ENCODE peak calls at places on chromosomes 2 and 18, in ten cellular contexts. Z is A549, C is OCI-LY7, S is ovary, F is Panc1, M is adrenal gland, B is esophagus muscularis mucosa, L is HCT116, O is psoas muscle, U is neural progenitor cell. W is an unnamed sample.

GRCh38 chr2:209719034-209719433 is 52.6 kb upstream of the UNC80 start:
- DNase-seq in Z (no peak), C (no peak), S (no peak), F (no peak), M (no peak), B (no peak), L (no peak), O (no peak), U (no peak), W (no peak)

GRCh38 chr2:16546128-16546754 is 119.4 kb downstream of the CYRIA start:
- DNase-seq in Z (no peak), C (peak), S (no peak), F (no peak), M (peak), B (peak), L (no peak), O (no peak), U (peak), W (peak)

GRCh38 chr2:206267567-206267966 is 6.9 kb upstream of the ZDBF2 start:
- DNase-seq in Z (no peak), C (no peak), S (no peak), F (no peak), M (no peak), B (no peak), L (no peak), O (no peak), U (no peak), W (no peak)

GRCh38 chr2:216857131-216857550 is 2.7 kb downstream of the TNP1 start:
- DNase-seq in Z (no peak), C (no peak), S (no peak), F (no peak), M (no peak), B (no peak), L (no peak), O (no peak), U (peak), W (peak)

GRCh38 chr2:203909192-203909945 is 27.2 kb upstream of the ICOS start:
- DNase-seq in Z (peak), C (peak), S (no peak), F (no peak), M (no peak), B (no peak), L (peak), O (no peak), U (peak), W (peak)

GRCh38 chr2:65390134-65390533 is 42.3 kb downstream of the SPRED2 start:
- DNase-seq in Z (no peak), C (peak), S (no peak), F (no peak), M (no peak), B (no peak), L (no peak), O (no peak), U (no peak), W (no peak)

GRCh38 chr2:119142822-119143221 is 15.7 kb downstream of the C1QL2 start:
- DNase-seq in Z (no peak), C (no peak), S (no peak), F (no peak), M (no peak), B (no peak), L (no peak), O (no peak), U (no peak), W (no peak)

GRCh38 chr2:102708847-102709559 is 52.8 kb upstream of the TMEM182 start:
- DNase-seq in Z (peak), C (no peak), S (no peak), F (peak), M (no peak), B (peak), L (peak), O (no peak), U (no peak), W (peak)

GRCh38 chr2:220586980-220587549 is 959.6 kb downstream of the SLC4A3 start:
- DNase-seq in Z (no peak), C (no peak), S (no peak), F (no peak), M (no peak), B (no peak), L (no peak), O (no peak), U (no peak), W (no peak)

GRCh38 chr2:42788478-42788793 is 3.9 kb downstream of the HAAO start:
- DNase-seq in Z (no peak), C (no peak), S (no peak), F (no peak), M (no peak), B (no peak), L (no peak), O (no peak), U (no peak), W (no peak)

GRCh38 chr2:100235098-100235497 is 87.2 kb downstream of the LONRF2 start:
- DNase-seq in Z (no peak), C (peak), S (no peak), F (no peak), M (no peak), B (no peak), L (no peak), O (no peak), U (no peak), W (no peak)

GRCh38 chr2:233350708-233351107 is 3.6 kb upstream of the DGKD start:
- DNase-seq in Z (peak), C (no peak), S (no peak), F (peak), M (peak), B (no peak), L (peak), O (no peak), U (no peak), W (peak)

GRCh38 chr2:130846686-130847375 is 10.1 kb downstream of the ARHGEF4 start:
- DNase-seq in Z (no peak), C (no peak), S (no peak), F (no peak), M (no peak), B (no peak), L (no peak), O (no peak), U (no peak), W (peak)

GRCh38 chr2:38778686-38779082 is 674 bp downstream of the GEMIN6 start:
- DNase-seq in Z (no peak), C (peak), S (no peak), F (no peak), M (no peak), B (no peak), L (no peak), O (no peak), U (peak), W (no peak)
- H3K27ac ChIP-seq in Z (peak), C (peak), S (peak), F (peak), M (peak), B (peak), L (peak), O (peak), U (no peak), W (no peak)

DNA sequence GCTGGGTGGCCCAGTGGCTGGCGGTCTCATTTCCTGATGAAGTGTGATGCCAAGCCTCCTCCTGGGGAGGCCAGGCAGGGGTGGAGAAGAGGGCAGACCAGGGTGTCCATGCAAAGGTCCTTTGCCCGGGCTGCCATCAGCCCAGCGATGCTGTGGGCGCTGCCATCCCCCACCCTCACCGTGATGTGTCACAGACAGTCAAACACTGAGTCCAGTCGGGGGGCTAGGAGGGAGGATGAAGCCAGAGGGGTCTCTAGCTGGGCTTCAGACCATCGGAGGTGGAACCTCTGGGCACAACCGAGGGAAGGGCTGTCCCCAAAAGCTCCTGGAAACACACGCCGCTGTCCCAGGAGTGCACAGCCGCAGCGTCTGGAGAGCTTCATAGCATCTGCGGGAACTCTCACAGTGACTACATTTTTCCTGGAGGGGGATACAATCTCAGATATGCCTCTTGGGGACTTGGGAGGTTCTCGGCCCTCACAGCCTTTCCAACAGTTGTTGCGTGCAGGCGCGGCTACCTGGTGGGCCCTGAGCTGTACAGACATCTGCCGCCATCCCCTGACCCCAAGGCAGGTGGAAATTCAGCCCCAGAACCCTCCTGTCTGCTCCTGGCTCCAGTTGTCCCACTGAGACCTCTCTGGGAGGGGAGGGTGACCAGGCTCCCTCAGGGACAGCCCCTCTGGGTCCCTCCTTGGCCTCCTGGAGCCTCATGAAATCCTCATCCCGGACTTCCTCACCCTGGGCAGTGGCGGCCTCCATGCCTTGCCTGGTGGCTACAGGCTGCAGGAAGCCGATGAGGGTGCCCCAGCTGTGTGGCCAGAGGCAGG is 26.5 kb upstream of the OTOS start:
- DNase-seq in Z (no peak), C (no peak), S (peak), F (no peak), M (no peak), B (no peak), L (no peak), O (no peak), U (no peak), W (no peak)
- TF ChIP-seq CTCF in Z (no peak), C (no peak), S (no peak), F (no peak), M (no peak), B (no peak), L (no peak), O (no peak), U (no peak), W (no peak)

DNA sequence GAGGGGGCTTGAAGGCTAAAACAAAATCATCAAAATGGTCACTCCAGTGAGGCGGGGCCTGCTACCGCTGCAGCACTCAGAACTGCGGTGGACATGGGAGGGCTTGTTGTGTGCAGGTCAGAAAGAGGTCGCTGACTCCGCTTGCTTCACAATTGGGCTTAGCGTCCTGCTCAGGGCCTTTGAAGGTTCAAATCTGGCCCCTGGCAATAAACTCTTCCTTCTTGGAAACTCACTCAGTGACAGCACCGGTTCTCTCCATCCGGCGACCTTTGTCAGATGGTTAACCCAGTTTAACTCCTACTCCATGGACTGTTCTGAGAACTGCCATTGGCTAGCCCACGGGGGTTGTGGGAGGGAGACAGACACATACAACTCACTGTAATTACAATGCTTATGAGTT is 29.0 kb upstream of the LAPTM4A start:
- DNase-seq in Z (no peak), C (no peak), S (no peak), F (no peak), M (no peak), B (no peak), L (no peak), O (no peak), U (peak), W (no peak)
- H3K27ac ChIP-seq in Z (peak), C (no peak), S (no peak), F (no peak), M (no peak), B (no peak), L (no peak), O (no peak), U (peak), W (no peak)

GRCh38 chr18:36128907-36129299 is 237 bp downstream of the SLC39A6 start:
- DNase-seq in Z (no peak), C (no peak), S (no peak), F (no peak), M (no peak), B (no peak), L (no peak), O (no peak), U (no peak), W (no peak)

GRCh38 chr18:36130883-36131653 is 1.4 kb downstream of the ELP2 start:
- DNase-seq in Z (no peak), C (no peak), S (peak), F (no peak), M (no peak), B (no peak), L (no peak), O (no peak), U (no peak), W (no peak)

GRCh38 chr18:36130039-36130831 is 536 bp downstream of the ELP2 start:
- DNase-seq in Z (no peak), C (no peak), S (no peak), F (no peak), M (no peak), B (no peak), L (no peak), O (no peak), U (no peak), W (no peak)

GRCh38 chr18:36127866-36128845 is 984 bp downstream of the SLC39A6 start:
- DNase-seq in Z (no peak), C (no peak), S (peak), F (no peak), M (no peak), B (no peak), L (no peak), O (no peak), U (peak), W (peak)

GRCh38 chr18:36129300-36130038 is at the start of the genes ELP2 and SLC39A6:
- DNase-seq in Z (peak), C (peak), S (peak), F (peak), M (peak), B (peak), L (peak), O (peak), U (peak), W (peak)
- TF ChIP-seq CTCF in Z (no peak), C (no peak), S (no peak), F (no peak), M (peak), B (no peak), L (no peak), O (peak), U (no peak), W (no peak)

GRCh38 chr2:136325844-136326291 is 207.9 kb upstream of the CXCR4 start:
- DNase-seq in Z (no peak), C (no peak), S (no peak), F (no peak), M (no peak), B (no peak), L (no peak), O (no peak), U (no peak), W (no peak)
- H3K27ac ChIP-seq in Z (no peak), C (peak), S (no peak), F (no peak), M (no peak), B (no peak), L (no peak), O (no peak), U (no peak), W (no peak)

GRCh38 chr2:241804326-241805276 is 4.4 kb upstream of the NEU4 start:
- DNase-seq in Z (no peak), C (peak), S (no peak), F (no peak), M (peak), B (peak), L (no peak), O (peak), U (no peak), W (peak)
- TF ChIP-seq CTCF in Z (no peak), C (peak), S (no peak), F (no peak), M (no peak), B (no peak), L (no peak), O (no peak), U (no peak), W (peak)

GRCh38 chr2:112967023-112967422 is 10.8 kb upstream of the IL36G start:
- DNase-seq in Z (no peak), C (no peak), S (no peak), F (no peak), M (no peak), B (no peak), L (no peak), O (no peak), U (no peak), W (no peak)

GRCh38 chr2:112977559-112978056 is at the start of gene IL36G:
- DNase-seq in Z (no peak), C (no peak), S (no peak), F (no peak), M (no peak), B (no peak), L (no peak), O (no peak), U (no peak), W (no peak)

GRCh38 chr2:112973156-112973555 is 4.7 kb upstream of the IL36G start:
- DNase-seq in Z (no peak), C (no peak), S (no peak), F (no peak), M (no peak), B (no peak), L (no peak), O (no peak), U (no peak), W (no peak)

GRCh38 chr2:112972423-112973086 is 5.3 kb upstream of the IL36G start:
- DNase-seq in Z (no peak), C (no peak), S (no peak), F (no peak), M (no peak), B (no peak), L (no peak), O (no peak), U (no peak), W (no peak)
- H3K27ac ChIP-seq in Z (no peak), C (no peak), S (no peak), F (no peak), M (no peak), B (no peak), L (no peak), O (no peak), U (no peak), W (no peak)

GRCh38 chr2:66568650-66569300 is 133.8 kb downstream of the MEIS1 start:
- DNase-seq in Z (no peak), C (no peak), S (no peak), F (no peak), M (no peak), B (no peak), L (no peak), O (no peak), U (no peak), W (no peak)

GRCh38 chr2:66570471-66570870 is 135.5 kb downstream of the MEIS1 start:
- DNase-seq in Z (no peak), C (no peak), S (no peak), F (no peak), M (no peak), B (no peak), L (no peak), O (no peak), U (no peak), W (no peak)

GRCh38 chr2:66571873-66572272 is 136.9 kb downstream of the MEIS1 start:
- DNase-seq in Z (no peak), C (no peak), S (no peak), F (no peak), M (no peak), B (no peak), L (no peak), O (no peak), U (peak), W (no peak)

GRCh38 chr2:66569321-66569851 is 134.5 kb downstream of the MEIS1 start:
- DNase-seq in Z (no peak), C (peak), S (no peak), F (no peak), M (no peak), B (no peak), L (no peak), O (no peak), U (peak), W (no peak)

GRCh38 chr2:66569974-66570373 is 135.0 kb downstream of the MEIS1 start:
- DNase-seq in Z (no peak), C (no peak), S (no peak), F (no peak), M (no peak), B (no peak), L (no peak), O (no peak), U (no peak), W (no peak)
- TF ChIP-seq CTCF in Z (no peak), C (no peak), S (no peak), F (no peak), M (no peak), B (no peak), L (no peak), O (no peak), U (no peak), W (no peak)

W was measured in brain microvascular endothelial cell.